ENCODE peak calls at places on chromosome 10, in ten cellular contexts. One of them, this sample, is unnamed.

GRCh38 chr10:12448729-12449391 is 99.5 kb downstream of the CAMK1D start:
- DNase-seq in fibroblast of mammary gland: peak; percentile 74
- DNase-seq in CD4-positive, alpha-beta memory T cell: peak; percentile 94
- DNase-seq in OCI-LY7: peak; percentile 14
- DNase-seq in A172: peak; percentile 88
- DNase-seq in NCI-H1092: no peak
- DNase-seq in activated CD8-positive, alpha-beta T cell treated with anti-CD3 and anti-CD28 coated beads, Interleukin-2, amount 10 ng/mL, durations not matched to agents 7 days and 5 days: peak; percentile 87
- DNase-seq in T-helper 9 cell: peak; percentile 59
- DNase-seq in GM04503: peak; percentile 34
- DNase-seq in stimulated activated CD4-positive, alpha-beta T cell treated with anti-CD3 and anti-CD28 coated beads, Interleukin-1b, Interleukin-23, amount 100 ng/mL, for 1 hour: peak; percentile 25
- DNase-seq in this sample: peak; percentile 82

GRCh38 chr10:114151486-114151885 is 22.5 kb downstream of the CCDC186 start:
- DNase-seq in fibroblast of mammary gland: peak; percentile 86
- DNase-seq in CD4-positive, alpha-beta memory T cell: no peak
- DNase-seq in OCI-LY7: no peak
- DNase-seq in A172: peak; percentile 71
- DNase-seq in NCI-H1092: no peak
- DNase-seq in activated CD8-positive, alpha-beta T cell treated with anti-CD3 and anti-CD28 coated beads, Interleukin-2, amount 10 ng/mL, durations not matched to agents 7 days and 5 days: no peak
- DNase-seq in T-helper 9 cell: no peak
- DNase-seq in GM04503: peak; percentile 58
- DNase-seq in stimulated activated CD4-positive, alpha-beta T cell treated with anti-CD3 and anti-CD28 coated beads, Interleukin-1b, Interleukin-23, amount 100 ng/mL, for 1 hour: no peak
- DNase-seq in this sample: peak; percentile 31

GRCh38 chr10:112607506-112607905 is 160.5 kb downstream of the VTI1A start:
- DNase-seq in fibroblast of mammary gland: no peak
- DNase-seq in CD4-positive, alpha-beta memory T cell: no peak
- DNase-seq in OCI-LY7: no peak
- DNase-seq in A172: no peak
- DNase-seq in NCI-H1092: no peak
- DNase-seq in activated CD8-positive, alpha-beta T cell treated with anti-CD3 and anti-CD28 coated beads, Interleukin-2, amount 10 ng/mL, durations not matched to agents 7 days and 5 days: no peak
- DNase-seq in T-helper 9 cell: no peak
- DNase-seq in GM04503: no peak
- DNase-seq in stimulated activated CD4-positive, alpha-beta T cell treated with anti-CD3 and anti-CD28 coated beads, Interleukin-1b, Interleukin-23, amount 100 ng/mL, for 1 hour: no peak
- DNase-seq in this sample: no peak

GRCh38 chr10:117198088-117198487 is 799 bp downstream of the KCNK18 start:
- DNase-seq in fibroblast of mammary gland: no peak
- DNase-seq in CD4-positive, alpha-beta memory T cell: no peak
- DNase-seq in OCI-LY7: no peak
- DNase-seq in A172: no peak
- DNase-seq in NCI-H1092: no peak
- DNase-seq in activated CD8-positive, alpha-beta T cell treated with anti-CD3 and anti-CD28 coated beads, Interleukin-2, amount 10 ng/mL, durations not matched to agents 7 days and 5 days: no peak
- DNase-seq in T-helper 9 cell: no peak
- DNase-seq in GM04503: no peak
- DNase-seq in stimulated activated CD4-positive, alpha-beta T cell treated with anti-CD3 and anti-CD28 coated beads, Interleukin-1b, Interleukin-23, amount 100 ng/mL, for 1 hour: no peak
- DNase-seq in this sample: no peak

GRCh38 chr10:67722113-67722512 is 26.1 kb upstream of the CTNNA3 start:
- DNase-seq in fibroblast of mammary gland: no peak
- DNase-seq in CD4-positive, alpha-beta memory T cell: no peak
- DNase-seq in OCI-LY7: peak; percentile 7
- DNase-seq in A172: no peak
- DNase-seq in NCI-H1092: no peak
- DNase-seq in activated CD8-positive, alpha-beta T cell treated with anti-CD3 and anti-CD28 coated beads, Interleukin-2, amount 10 ng/mL, durations not matched to agents 7 days and 5 days: no peak
- DNase-seq in T-helper 9 cell: no peak
- DNase-seq in GM04503: no peak
- DNase-seq in stimulated activated CD4-positive, alpha-beta T cell treated with anti-CD3 and anti-CD28 coated beads, Interleukin-1b, Interleukin-23, amount 100 ng/mL, for 1 hour: no peak
- DNase-seq in this sample: no peak

GRCh38 chr10:77497748-77498147 is 139.9 kb downstream of the KCNMA1 start:
- DNase-seq in fibroblast of mammary gland: no peak
- DNase-seq in CD4-positive, alpha-beta memory T cell: no peak
- DNase-seq in OCI-LY7: no peak
- DNase-seq in A172: no peak
- DNase-seq in NCI-H1092: no peak
- DNase-seq in activated CD8-positive, alpha-beta T cell treated with anti-CD3 and anti-CD28 coated beads, Interleukin-2, amount 10 ng/mL, durations not matched to agents 7 days and 5 days: no peak
- DNase-seq in T-helper 9 cell: no peak
- DNase-seq in GM04503: no peak
- DNase-seq in stimulated activated CD4-positive, alpha-beta T cell treated with anti-CD3 and anti-CD28 coated beads, Interleukin-1b, Interleukin-23, amount 100 ng/mL, for 1 hour: no peak
- DNase-seq in this sample: no peak

GRCh38 chr10:116775488-116776400 is 33.4 kb upstream of the HSPA12A start:
- DNase-seq in fibroblast of mammary gland: no peak
- DNase-seq in CD4-positive, alpha-beta memory T cell: no peak
- DNase-seq in OCI-LY7: no peak
- DNase-seq in A172: no peak
- DNase-seq in NCI-H1092: no peak
- DNase-seq in activated CD8-positive, alpha-beta T cell treated with anti-CD3 and anti-CD28 coated beads, Interleukin-2, amount 10 ng/mL, durations not matched to agents 7 days and 5 days: no peak
- DNase-seq in T-helper 9 cell: no peak
- DNase-seq in GM04503: no peak
- DNase-seq in stimulated activated CD4-positive, alpha-beta T cell treated with anti-CD3 and anti-CD28 coated beads, Interleukin-1b, Interleukin-23, amount 100 ng/mL, for 1 hour: no peak
- DNase-seq in this sample: no peak

GRCh38 chr10:26334932-26335573 is 103.1 kb upstream of the APBB1IP start:
- DNase-seq in fibroblast of mammary gland: peak; percentile 68
- DNase-seq in CD4-positive, alpha-beta memory T cell: peak; percentile 74
- DNase-seq in OCI-LY7: peak; percentile 90
- DNase-seq in A172: peak; percentile 72
- DNase-seq in NCI-H1092: peak; percentile 49
- DNase-seq in activated CD8-positive, alpha-beta T cell treated with anti-CD3 and anti-CD28 coated beads, Interleukin-2, amount 10 ng/mL, durations not matched to agents 7 days and 5 days: peak; percentile 76
- DNase-seq in T-helper 9 cell: peak; percentile 41
- DNase-seq in GM04503: no peak
- DNase-seq in stimulated activated CD4-positive, alpha-beta T cell treated with anti-CD3 and anti-CD28 coated beads, Interleukin-1b, Interleukin-23, amount 100 ng/mL, for 1 hour: peak; percentile 28
- DNase-seq in this sample: peak; percentile 67

GRCh38 chr10:34235164-34235832 is 579.8 kb downstream of the PARD3 start:
- DNase-seq in fibroblast of mammary gland: peak; percentile 66
- DNase-seq in CD4-positive, alpha-beta memory T cell: no peak
- DNase-seq in OCI-LY7: no peak
- DNase-seq in A172: no peak
- DNase-seq in NCI-H1092: peak; percentile 10
- DNase-seq in activated CD8-positive, alpha-beta T cell treated with anti-CD3 and anti-CD28 coated beads, Interleukin-2, amount 10 ng/mL, durations not matched to agents 7 days and 5 days: no peak
- DNase-seq in T-helper 9 cell: no peak
- DNase-seq in GM04503: no peak
- DNase-seq in stimulated activated CD4-positive, alpha-beta T cell treated with anti-CD3 and anti-CD28 coated beads, Interleukin-1b, Interleukin-23, amount 100 ng/mL, for 1 hour: no peak
- DNase-seq in this sample: no peak

This sample was measured in NCI-H226.